ENCODE peak calls at places on chromosomes 1 and 21, in seven cellular contexts. D is AG04450; U is GM20000; Q is stimulated activated CD4-positive, alpha-beta T cell treated with anti-CD3 and anti-CD28 coated beads, Interleukin-4, amount 100 ng/mL, for 24 hours; N is posterior cingulate gyrus; E is cardiac fibroblast; M is pancreas. Z is an unnamed sample.
A peak's percentile ranks its signal among the peaks of the same experiment; 100 is the strongest.

GRCh38 chr1:157146244-157146643 is 8.0 kb upstream of the ETV3 start:
- DNase-seq in D (no peak), U (no peak), Q (no peak), N (no peak), E (no peak), M (no peak), Z (no peak)

GRCh38 chr1:206554201-206554600 is 46.9 kb downstream of the RASSF5 start:
- DNase-seq in D (no peak), U (no peak), Q (no peak), N (no peak), E (no peak), M (no peak), Z (no peak)

GRCh38 chr1:45979074-45979777 is 153.2 kb downstream of the PIK3R3 start:
- DNase-seq in D (peak; percentile 30), U (no peak), Q (no peak), N (no peak), E (peak; percentile 26), M (no peak), Z (no peak)

GRCh38 chr21:46410516-46410915 is 48.2 kb upstream of the DIP2A start:
- DNase-seq in D (no peak), U (no peak), Q (no peak), N (no peak), E (no peak), M (no peak), Z (no peak)

GRCh38 chr1:220407101-220407683 is 120.7 kb upstream of the MARK1 start:
- DNase-seq in D (no peak), U (no peak), Q (no peak), N (no peak), E (no peak), M (no peak), Z (no peak)

GRCh38 chr1:208988811-208989222 is 594.7 kb upstream of the CAMK1G start:
- DNase-seq in D (no peak), U (peak; percentile 73), Q (no peak), N (no peak), E (peak; percentile 39), M (no peak), Z (no peak)

GRCh38 chr1:30816211-30817082 is 58.9 kb upstream of the LAPTM5 start:
- DNase-seq in D (peak; percentile 45), U (no peak), Q (no peak), N (peak; percentile 95), E (peak; percentile 75), M (no peak), Z (no peak)

GRCh38 chr1:167617100-167617949 is 12.7 kb upstream of the RCSD1 start:
- DNase-seq in D (no peak), U (no peak), Q (no peak), N (no peak), E (peak; percentile 74), M (no peak), Z (no peak)

GRCh38 chr1:243471026-243471685 is 215.3 kb downstream of the SDCCAG8 start:
- DNase-seq in D (no peak), U (no peak), Q (no peak), N (peak; percentile 53), E (no peak), M (no peak), Z (peak; percentile 58)

GRCh38 chr1:234971586-234972297 is 156.9 kb downstream of the TOMM20 start:
- DNase-seq in D (no peak), U (no peak), Q (no peak), N (no peak), E (no peak), M (no peak), Z (no peak)

GRCh38 chr1:1609822-1610485 is 5.3 kb upstream of the MIB2 start:
- DNase-seq in D (no peak), U (no peak), Q (no peak), N (no peak), E (no peak), M (no peak), Z (no peak)

GRCh38 chr1:182274618-182275017 is 117.0 kb downstream of the GLUL start:
- DNase-seq in D (no peak), U (no peak), Q (no peak), N (no peak), E (no peak), M (no peak), Z (no peak)

GRCh38 chr1:74684301-74684700 is 10.7 kb upstream of the ERICH3 start:
- DNase-seq in D (no peak), U (no peak), Q (no peak), N (no peak), E (no peak), M (no peak), Z (no peak)

GRCh38 chr1:31368611-31369107 is 4.2 kb downstream of the FABP3 start:
- DNase-seq in D (no peak), U (no peak), Q (no peak), N (no peak), E (no peak), M (no peak), Z (no peak)

GRCh38 chr1:168628807-168629206 is 52.4 kb downstream of the XCL1 start:
- DNase-seq in D (no peak), U (no peak), Q (peak; percentile 28), N (no peak), E (peak; percentile 74), M (no peak), Z (no peak)

GRCh38 chr1:188719735-188720134 is 1757.9 kb downstream of the BRINP3 start:
- DNase-seq in D (no peak), U (no peak), Q (no peak), N (no peak), E (no peak), M (no peak), Z (no peak)

GRCh38 chr1:116918714-116919357 is 9.1 kb downstream of the PTGFRN start:
- DNase-seq in D (no peak), U (no peak), Q (no peak), N (no peak), E (no peak), M (no peak), Z (no peak)

GRCh38 chr1:181632492-181632891 is 149.2 kb downstream of the CACNA1E start:
- DNase-seq in D (no peak), U (no peak), Q (no peak), N (no peak), E (no peak), M (no peak), Z (no peak)

GRCh38 chr1:37233606-37234005 is 199.3 kb upstream of the GRIK3 start:
- DNase-seq in D (no peak), U (no peak), Q (no peak), N (no peak), E (no peak), M (no peak), Z (no peak)

GRCh38 chr1:243790404-243790803 is 59.6 kb downstream of the AKT3 start:
- DNase-seq in D (no peak), U (no peak), Q (no peak), N (no peak), E (no peak), M (no peak), Z (no peak)

GRCh38 chr1:37486680-37487618 is 12.6 kb downstream of the ZC3H12A start:
- DNase-seq in D (no peak), U (peak; percentile 81), Q (peak; percentile 80), N (peak; percentile 70), E (peak; percentile 87), M (peak; percentile 63), Z (no peak)

GRCh38 chr1:158246650-158247049 is 7.6 kb upstream of the CD1A start:
- DNase-seq in D (no peak), U (peak; percentile 31), Q (no peak), N (no peak), E (peak; percentile 1), M (no peak), Z (no peak)

GRCh38 chr1:228514421-228514820 is 27.2 kb downstream of the RNF187 start:
- DNase-seq in D (no peak), U (no peak), Q (no peak), N (no peak), E (no peak), M (no peak), Z (no peak)

GRCh38 chr1:42698081-42698813 is 16.0 kb downstream of the YBX1 start:
- DNase-seq in D (no peak), U (no peak), Q (no peak), N (no peak), E (no peak), M (no peak), Z (no peak)